ENCODE peak calls at places on chromosomes 13 and 19, in nine cellular contexts. A is A549, V is K562, D is SK-N-SH, X is GM23338, Q is Panc1, K is HCT116, U is HepG2, Y is GM12878. T is an unnamed sample.
A peak's percentile ranks its signal among the peaks of the same experiment; 100 is the strongest.

GRCh38 chr19:43407416-43408005 is 7.2 kb upstream of the TEX101 start:
- DNase-seq in A (no peak), V (no peak), D (no peak), X (peak; percentile 48), Q (no peak), K (no peak), U (no peak), Y (no peak), T (no peak)

GRCh38 chr19:10713317-10713716 is 4.6 kb upstream of the DNM2 start:
- DNase-seq in A (no peak), V (no peak), D (no peak), X (no peak), Q (no peak), K (no peak), U (no peak), Y (no peak), T (no peak)

GRCh38 chr19:5075603-5076002 is 106.7 kb downstream of the KDM4B start:
- DNase-seq in A (no peak), V (no peak), D (no peak), X (no peak), Q (no peak), K (no peak), U (no peak), Y (no peak), T (no peak)

GRCh38 chr19:10262771-10263170 is 8.1 kb upstream of the ICAM1 start:
- DNase-seq in A (no peak), V (no peak), D (no peak), X (no peak), Q (no peak), K (no peak), U (no peak), Y (no peak), T (no peak)

GRCh38 chr19:37725181-37725580 is 5.6 kb upstream of the ZNF607 start:
- DNase-seq in A (no peak), V (no peak), D (no peak), X (no peak), Q (no peak), K (no peak), U (no peak), Y (no peak), T (no peak)

GRCh38 chr19:49396738-49397505 is 8.9 kb downstream of the KASH5 start:
- DNase-seq in A (no peak), V (no peak), D (peak; percentile 4), X (no peak), Q (no peak), K (no peak), U (no peak), Y (no peak), T (no peak)

GRCh38 chr19:47097396-47098217 is 16.0 kb downstream of the ZC3H4 start:
- DNase-seq in A (no peak), V (no peak), D (no peak), X (no peak), Q (no peak), K (no peak), U (no peak), Y (no peak), T (no peak)

GRCh38 chr13:102724923-102725322 is 30.1 kb upstream of the METTL21C start:
- DNase-seq in A (peak; percentile 42), V (peak; percentile 27), D (peak; percentile 29), X (no peak), Q (no peak), K (no peak), U (peak; percentile 82), Y (no peak), T (peak; percentile 47)

GRCh38 chr19:5369962-5370367 is 29.4 kb upstream of the PTPRS start:
- DNase-seq in A (peak; percentile 63), V (peak; percentile 75), D (peak; percentile 70), X (peak; percentile 84), Q (no peak), K (no peak), U (peak; percentile 39), Y (no peak), T (no peak)

GRCh38 chr13:30338331-30338851 is 31.0 kb upstream of the KATNAL1 start:
- DNase-seq in A (no peak), V (no peak), D (no peak), X (no peak), Q (no peak), K (peak; percentile 74), U (no peak), Y (no peak), T (no peak)

GRCh38 chr19:7670150-7670784 is 1.4 kb downstream of the RETN start:
- DNase-seq in A (no peak), V (no peak), D (no peak), X (peak; percentile 65), Q (no peak), K (no peak), U (no peak), Y (no peak), T (peak; percentile 41)

GRCh38 chr19:54795763-54796162 is 7.6 kb upstream of the KIR2DL4 start:
- DNase-seq in A (no peak), V (no peak), D (no peak), X (no peak), Q (no peak), K (no peak), U (no peak), Y (no peak), T (peak; percentile 42)

GRCh38 chr19:39553082-39553652 is 13.2 kb upstream of the EID2 start:
- DNase-seq in A (no peak), V (no peak), D (no peak), X (no peak), Q (no peak), K (no peak), U (no peak), Y (no peak), T (no peak)

GRCh38 chr19:50361290-50362029 is 4.0 kb downstream of the NAPSA start:
- DNase-seq in A (peak; percentile 66), V (peak; percentile 85), D (no peak), X (peak; percentile 71), Q (no peak), K (peak; percentile 37), U (no peak), Y (no peak), T (no peak)

GRCh38 chr13:48945626-48946025 is 30.1 kb upstream of the FNDC3A start:
- DNase-seq in A (no peak), V (no peak), D (no peak), X (no peak), Q (no peak), K (no peak), U (no peak), Y (no peak), T (no peak)

GRCh38 chr13:44412341-44412935 is 38.8 kb downstream of the SERP2 start:
- DNase-seq in A (no peak), V (no peak), D (no peak), X (no peak), Q (no peak), K (no peak), U (no peak), Y (no peak), T (no peak)

GRCh38 chr13:33366469-33367062 is 81.0 kb upstream of the STARD13 start:
- DNase-seq in A (no peak), V (no peak), D (no peak), X (no peak), Q (no peak), K (no peak), U (peak; percentile 66), Y (no peak), T (no peak)

GRCh38 chr19:2866495-2867024 is 575 bp upstream of the ZNF556 start:
- DNase-seq in A (no peak), V (no peak), D (no peak), X (no peak), Q (no peak), K (no peak), U (no peak), Y (no peak), T (no peak)

GRCh38 chr13:46210362-46211083 is 1.2 kb upstream of the LRRC63 start:
- DNase-seq in A (no peak), V (no peak), D (no peak), X (no peak), Q (no peak), K (no peak), U (no peak), Y (no peak), T (no peak)
- H3K4me3 ChIP-seq in A (peak overlapping the region; percentile 43), V (peak overlapping the region; percentile 45), D (no peak overlapping the region), X (no peak overlapping the region), Q (no peak overlapping the region), K (no peak overlapping the region), U (no peak overlapping the region), Y (peak overlapping the region; percentile 72), T (peak overlapping the region; percentile 67)

DNA sequence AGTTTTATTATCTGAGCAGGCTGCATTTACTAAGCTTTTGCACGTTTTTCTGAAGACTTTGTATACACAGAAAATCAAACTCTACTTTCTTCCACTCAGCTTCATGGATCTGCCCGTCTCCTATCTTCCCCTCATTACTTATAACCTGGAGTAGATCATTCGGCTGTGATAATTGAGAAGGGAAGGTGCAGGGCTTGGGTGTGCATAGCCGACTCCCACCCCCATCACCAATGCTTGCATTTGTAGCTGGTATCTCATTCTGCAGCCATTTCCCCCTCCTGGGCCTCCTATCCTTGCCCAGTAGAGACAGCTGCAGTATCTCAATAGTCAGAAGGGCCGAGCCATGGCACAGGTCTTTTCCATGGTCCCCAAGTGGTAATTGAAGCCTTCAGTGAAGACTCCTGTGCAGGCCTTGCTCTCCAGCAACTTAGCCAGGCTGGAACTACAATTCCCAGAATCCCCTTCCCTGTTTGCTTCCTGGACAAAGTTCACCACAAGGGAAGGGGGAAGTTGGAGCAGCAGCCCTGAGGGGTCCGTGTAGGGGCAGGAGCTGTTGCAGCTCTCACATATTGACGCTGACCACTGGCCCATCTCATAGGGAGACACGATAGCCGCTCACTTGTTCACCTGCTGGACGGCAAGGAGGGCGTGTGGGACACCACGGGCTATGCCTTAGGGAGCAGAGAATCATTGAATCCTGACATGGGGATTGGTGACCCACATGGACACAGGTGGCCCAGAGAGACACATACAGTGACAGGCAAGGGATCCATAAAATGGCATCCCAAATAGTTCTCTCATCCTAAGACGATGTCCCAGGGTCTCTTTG is 2.1 kb upstream of the SIGLEC8 start:
- DNase-seq in A (peak; percentile 33), V (peak; percentile 68), D (peak; percentile 58), X (peak; percentile 77), Q (no peak), K (no peak), U (peak; percentile 21), Y (no peak), T (no peak)
- TF ChIP-seq REST in A (no peak), V (no peak), D (no peak), X (no peak), Q (no peak), K (no peak), U (no peak), Y (no peak), T (no peak)

DNA sequence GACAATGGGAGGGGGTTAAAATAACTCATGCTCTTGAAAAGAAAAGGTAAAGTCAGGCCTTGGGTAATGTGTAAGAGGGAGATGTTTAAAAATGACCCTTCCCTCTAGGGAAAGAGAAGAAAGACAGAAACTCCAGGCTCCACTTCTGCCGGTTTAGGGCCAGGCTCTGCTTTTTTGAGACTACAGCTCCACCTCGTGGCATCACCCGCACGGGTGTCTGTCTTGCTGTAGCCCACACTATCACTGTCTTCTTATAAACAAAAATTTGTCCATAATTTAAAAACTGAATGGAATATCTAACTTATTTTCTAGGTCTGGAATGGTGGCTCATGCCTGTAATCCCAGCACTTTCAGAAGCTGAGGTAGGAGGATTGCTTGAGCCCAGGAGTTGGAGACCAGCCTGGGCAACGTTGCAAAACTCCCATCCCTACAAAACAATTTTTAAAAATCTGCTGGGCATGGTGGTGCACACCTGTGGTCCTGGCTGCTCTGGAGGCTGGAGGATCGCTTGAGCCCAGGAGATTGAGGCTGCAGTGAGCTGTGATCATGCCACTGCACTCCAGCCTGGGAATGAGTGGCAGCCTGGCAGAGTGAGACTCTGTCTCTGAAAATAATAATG is 65.1 kb upstream of the GTF3A start:
- DNase-seq in A (peak; percentile 55), V (peak; percentile 68), D (peak; percentile 78), X (peak; percentile 84), Q (no peak), K (peak; percentile 43), U (peak; percentile 43), Y (no peak), T (no peak)
- H3K4me3 ChIP-seq in A (no peak overlapping the region), V (no peak overlapping the region), D (no peak overlapping the region), X (no peak overlapping the region), Q (no peak overlapping the region), K (no peak overlapping the region), U (no peak overlapping the region), Y (no peak overlapping the region), T (no peak overlapping the region)

GRCh38 chr19:23698711-23699520 is 11.9 kb upstream of the ZNF675 start:
- DNase-seq in A (no peak), V (peak; percentile 26), D (peak; percentile 42), X (peak; percentile 27), Q (no peak), K (no peak), U (no peak), Y (no peak), T (no peak)
- TF ChIP-seq REST in A (no peak), V (no peak), D (no peak), X (no peak), Q (no peak), K (no peak), U (no peak), Y (no peak), T (no peak)

T was measured in HL-60.